ENCODE peak calls at places on chromosomes 1 and 21, in five cellular contexts. V, B, N, W and S are unnamed samples. For H3K36me3, the result is how much of the 10 kb centered on the place peaks cover.

GRCh38 chr1:152397474-152397873 is 16.6 kb downstream of the CRNN start:
- DNase-seq in V (no peak), B (peak), N (no peak), W (no peak), S (no peak)

GRCh38 chr1:67552336-67552759 is 122.1 kb upstream of the SERBP1 start:
- DNase-seq in V (no peak), B (peak), N (no peak), W (no peak), S (peak)

GRCh38 chr1:110288111-110288510 is 51.1 kb upstream of the RBM15 start:
- DNase-seq in V (no peak), B (no peak), N (no peak), W (no peak), S (no peak)

GRCh38 chr1:6113745-6114144 is 66.4 kb downstream of the CHD5 start:
- DNase-seq in V (no peak), B (no peak), N (peak), W (peak), S (no peak)

GRCh38 chr1:35929730-35930592 is 944 bp upstream of the AGO3 start:
- DNase-seq in V (peak), B (peak), N (peak), W (peak), S (peak)

GRCh38 chr21:39386194-39386593 is 37.3 kb upstream of the HMGN1 start:
- DNase-seq in V (no peak), B (no peak), N (peak), W (peak), S (no peak)

GRCh38 chr21:41817228-41817627 is 50.4 kb upstream of the RIPK4 start:
- DNase-seq in V (peak), B (peak), N (peak), W (no peak), S (peak)

GRCh38 chr1:245822997-245823396 is 668.2 kb downstream of the KIF26B start:
- DNase-seq in V (no peak), B (no peak), N (no peak), W (no peak), S (no peak)

GRCh38 chr1:100734716-100735115 is 15.2 kb downstream of the VCAM1 start:
- DNase-seq in V (no peak), B (no peak), N (no peak), W (no peak), S (no peak)

GRCh38 chr1:152141971-152142584 is 16.9 kb downstream of the RPTN start:
- DNase-seq in V (peak), B (peak), N (no peak), W (no peak), S (peak)

GRCh38 chr1:27602510-27603319 is 1.2 kb downstream of the AHDC1 start:
- DNase-seq in V (peak), B (peak), N (peak), W (peak), S (peak)

GRCh38 chr1:100359139-100359538 is 6.8 kb downstream of the CDC14A start:
- DNase-seq in V (no peak), B (no peak), N (no peak), W (no peak), S (no peak)

GRCh38 chr1:244272471-244273261 is 179.0 kb downstream of the ADSS2 start:
- DNase-seq in V (peak), B (peak), N (peak), W (peak), S (peak)

GRCh38 chr1:98653186-98653585 is 8.3 kb upstream of the SNX7 start:
- DNase-seq in V (no peak), B (no peak), N (no peak), W (no peak), S (no peak)

GRCh38 chr1:93079685-93080141 is 630 bp downstream of the MTF2 start:
- DNase-seq in V (peak), B (peak), N (peak), W (peak), S (peak)

GRCh38 chr1:63794927-63795326 is 21.1 kb downstream of the ROR1 start:
- DNase-seq in V (no peak), B (peak), N (no peak), W (no peak), S (peak)

GRCh38 chr21:32690085-32690484 is 37.7 kb downstream of the SYNJ1 start:
- DNase-seq in V (no peak), B (no peak), N (no peak), W (no peak), S (no peak)

GRCh38 chr1:96782861-96783260 is 61.3 kb downstream of the PTBP2 start:
- DNase-seq in V (no peak), B (no peak), N (no peak), W (no peak), S (no peak)

GRCh38 chr1:8314346-8315280 is 3.3 kb upstream of the SLC45A1 start:
- DNase-seq in V (peak), B (peak), N (peak), W (peak), S (peak)

GRCh38 chr1:1438531-1439381 is 3.3 kb downstream of the VWA1 start:
- DNase-seq in V (peak), B (no peak), N (no peak), W (no peak), S (no peak)

GRCh38 chr1:214445846-214446614 is 105.4 kb downstream of the PTPN14 start:
- DNase-seq in V (no peak), B (no peak), N (no peak), W (no peak), S (no peak)

GRCh38 chr1:154178006-154178405 is 13.9 kb downstream of the TPM3 start:
- DNase-seq in V (no peak), B (no peak), N (no peak), W (no peak), S (no peak)

GRCh38 chr1:99737016-99737415 is 29.4 kb downstream of the FRRS1 start:
- DNase-seq in V (peak), B (peak), N (no peak), W (no peak), S (peak)

GRCh38 chr1:243316366-243316989 is 60.6 kb downstream of the SDCCAG8 start:
- DNase-seq in V (no peak), B (peak), N (no peak), W (no peak), S (peak)

GRCh38 chr1:9057851-9058250 is 11.6 kb downstream of the SLC2A5 start:
- DNase-seq in V (no peak), B (no peak), N (no peak), W (no peak), S (no peak)

GRCh38 chr1:157691285-157691920 is 9.2 kb downstream of the FCRL3 start:
- DNase-seq in V (peak), B (peak), N (no peak), W (no peak), S (no peak)

GRCh38 chr1:3731951-3732746 is 20.1 kb upstream of the CCDC27 start:
- DNase-seq in V (no peak), B (no peak), N (no peak), W (no peak), S (no peak)

GRCh38 chr1:44035726-44036408 is 4.6 kb upstream of the SLC6A9 start:
- DNase-seq in V (peak), B (no peak), N (peak), W (no peak), S (peak)

GRCh38 chr1:211648980-211649934 is 26.2 kb downstream of the NEK2 start:
- DNase-seq in V (peak), B (no peak), N (no peak), W (peak), S (no peak)

GRCh38 chr1:12142141-12142823 is 24.5 kb upstream of the TNFRSF1B start:
- DNase-seq in V (no peak), B (no peak), N (no peak), W (peak), S (no peak)

GRCh38 chr1:1875932-1876331 is 15.0 kb downstream of the GNB1 start:
- DNase-seq in V (no peak), B (no peak), N (no peak), W (no peak), S (no peak)

GRCh38 chr1:23101891-23102688 is 66.6 kb downstream of the LUZP1 start:
- DNase-seq in V (no peak), B (no peak), N (no peak), W (no peak), S (no peak)

GRCh38 chr1:11280719-11281376 is 7.8 kb downstream of the UBIAD1 start:
- DNase-seq in V (no peak), B (no peak), N (no peak), W (no peak), S (no peak)

GRCh38 chr1:209648931-209649776 is 3.1 kb downstream of the LAMB3 start:
- DNase-seq in V (no peak), B (no peak), N (no peak), W (no peak), S (no peak)

GRCh38 chr1:62391369-62391971 is 45.4 kb upstream of the USP1 start:
- DNase-seq in V (peak), B (peak), N (no peak), W (no peak), S (peak)

GRCh38 chr21:19123053-19123452 is 719.5 kb upstream of the TMPRSS15 start:
- DNase-seq in V (no peak), B (no peak), N (no peak), W (no peak), S (no peak)

GRCh38 chr1:1275836-1276235 is 2.2 kb upstream of the UBE2J2 start:
- DNase-seq in V (no peak), B (no peak), N (no peak), W (no peak), S (no peak)

DNA sequence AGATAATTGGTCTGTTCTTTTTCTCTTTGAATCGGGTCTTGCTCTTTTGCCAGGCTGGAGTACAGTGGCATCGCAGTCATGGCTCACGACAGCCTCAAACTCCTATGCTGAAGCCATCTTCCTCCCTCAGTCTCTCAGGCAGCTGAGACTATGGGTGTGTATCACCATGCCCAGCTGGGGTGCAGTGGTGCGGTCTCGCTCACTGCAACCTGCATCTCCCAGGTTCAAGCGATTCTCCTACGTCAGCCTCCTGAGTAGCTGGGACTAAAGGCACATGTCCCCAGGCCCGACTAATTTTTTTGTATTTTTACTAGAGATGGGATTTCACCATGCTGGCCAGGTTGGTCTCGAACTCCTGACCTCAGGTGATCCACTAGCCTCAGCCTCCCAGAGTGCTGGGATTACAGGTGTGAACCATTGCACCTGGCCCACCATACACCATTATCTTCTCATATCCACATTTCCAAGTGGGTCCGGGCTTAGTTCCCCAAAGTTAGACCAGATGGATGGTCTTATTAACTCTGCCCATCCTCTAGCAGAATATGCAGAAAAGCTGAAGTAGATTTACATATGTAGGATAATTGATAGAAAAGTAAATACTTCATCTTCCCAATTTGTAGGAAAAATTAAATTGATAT is 13.1 kb downstream of the CCDC17 start:
- DNase-seq in V (no peak), B (no peak), N (no peak), W (no peak), S (peak)
- H3K36me3 ChIP-seq in V (half or more), B (half or more), N (under half), W (under half), S (half or more)

GRCh38 chr1:171583581-171584194 is 38.4 kb upstream of the MYOCOS start:
- DNase-seq in V (no peak), B (no peak), N (no peak), W (no peak), S (no peak)
- H3K36me3 ChIP-seq in V (half or more), B (half or more), N (under half), W (half or more), S (half or more)

GRCh38 chr1:235670157-235670776 is 20.7 kb upstream of the GNG4 start:
- DNase-seq in V (no peak), B (peak), N (no peak), W (no peak), S (no peak)
- H3K36me3 ChIP-seq in V (under half), B (under half), N (under half), W (under half), S (under half)

DNA sequence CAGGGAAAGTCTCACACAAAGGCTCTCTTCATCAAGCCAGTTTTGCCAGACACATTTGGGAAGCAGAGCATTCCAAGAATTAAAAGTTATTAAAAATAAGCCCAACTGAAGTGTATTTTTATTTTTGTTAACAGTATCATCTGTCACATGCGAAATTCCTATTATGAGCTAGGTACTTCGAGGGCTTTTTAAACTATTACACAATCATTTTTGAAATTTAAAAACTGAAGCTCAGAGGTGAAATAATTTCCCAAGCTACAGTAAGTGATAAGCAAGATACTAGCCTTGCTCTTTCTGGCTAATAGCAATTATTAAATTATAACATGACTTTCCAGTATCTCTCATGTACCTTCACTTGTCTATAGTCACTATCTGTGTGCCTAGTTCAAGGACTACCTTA is 12.0 kb upstream of the NRAS start:
- DNase-seq in V (no peak), B (no peak), N (no peak), W (no peak), S (no peak)
- H3K36me3 ChIP-seq in V (half or more), B (half or more), N (under half), W (half or more), S (half or more)

GRCh38 chr21:26925636-26926035 is 41.3 kb downstream of the ADAMTS5 start:
- DNase-seq in V (no peak), B (peak), N (no peak), W (no peak), S (no peak)
- H3K36me3 ChIP-seq in V (under half), B (under half), N (under half), W (under half), S (under half)

GRCh38 chr1:168199056-168199455 is 20.3 kb downstream of the TIPRL start:
- DNase-seq in V (no peak), B (no peak), N (no peak), W (no peak), S (no peak)

GRCh38 chr1:168190284-168190884 is 11.6 kb downstream of the TIPRL start:
- DNase-seq in V (no peak), B (no peak), N (no peak), W (no peak), S (no peak)

GRCh38 chr1:168195199-168196135 is 16.7 kb downstream of the TIPRL start:
- DNase-seq in V (no peak), B (peak), N (no peak), W (no peak), S (peak)
- H3K36me3 ChIP-seq in V (half or more), B (under half), N (under half), W (under half), S (half or more)